ENCODE peak calls at places on chromosome 1, in four cellular contexts. V, L, X and P are unnamed samples.

GRCh38 chr1:24107462-24108225 is 4.3 kb downstream of the MYOM3 start:
- ATAC-seq in V (peak), L (no peak), X (no peak), P (peak)

GRCh38 chr1:42940851-42941639 is 17.6 kb downstream of the SLC2A1 start:
- ATAC-seq in V (peak), L (no peak), X (peak), P (peak)

GRCh38 chr1:175450219-175450618 is 257.6 kb upstream of the KIAA0040 start:
- ATAC-seq in V (no peak), L (no peak), X (no peak), P (no peak)

GRCh38 chr1:24769656-24770651 is 24.7 kb downstream of the CLIC4 start:
- ATAC-seq in V (peak), L (no peak), X (peak), P (peak)

GRCh38 chr1:65469126-65469888 is 48.8 kb downstream of the LEPR start:
- ATAC-seq in V (no peak), L (no peak), X (no peak), P (no peak)

GRCh38 chr1:226397011-226397926 is 10.6 kb downstream of the PARP1 start:
- ATAC-seq in V (no peak), L (no peak), X (no peak), P (no peak)

GRCh38 chr1:26831546-26832248 is 5.2 kb downstream of the ZDHHC18 start:
- ATAC-seq in V (peak), L (no peak), X (no peak), P (no peak)

GRCh38 chr1:112894010-112894292 is 62.0 kb downstream of the SLC16A1 start:
- ATAC-seq in V (no peak), L (no peak), X (no peak), P (no peak)

GRCh38 chr1:244980605-244981004 is 116.3 kb upstream of the HNRNPU start:
- ATAC-seq in V (no peak), L (no peak), X (no peak), P (no peak)

GRCh38 chr1:212485895-212486590 is 53.3 kb downstream of the NENF start:
- ATAC-seq in V (peak), L (peak), X (peak), P (peak)

GRCh38 chr1:45892068-45892785 is 88.8 kb downstream of the MAST2 start:
- ATAC-seq in V (peak), L (no peak), X (peak), P (no peak)